ENCODE peak calls at places on chromosomes 2 and 18, in seven cellular contexts. E is IMR-90, X is neuronal stem cell, K is H9, B is mesenchymal stem cell, W is H1, C is trophoblast cell. J is an unnamed sample.

GRCh38 chr2:19256239-19256638 is 102.2 kb downstream of the OSR1 start:
- DNase-seq in E (peak), X (no peak), K (no peak), B (peak), W (no peak), C (no peak), J (no peak)

GRCh38 chr2:218273908-218274249 is 3.6 kb downstream of the PNKD start:
- DNase-seq in E (no peak), X (no peak), K (no peak), B (no peak), W (no peak), C (no peak), J (no peak)

GRCh38 chr18:33578371-33579146 is 540 bp downstream of the ASXL3 start:
- DNase-seq in E (no peak), X (peak), K (peak), B (peak), W (peak), C (no peak), J (peak)

GRCh38 chr2:96548558-96549465 is 12.3 kb downstream of the ARID5A start:
- DNase-seq in E (no peak), X (no peak), K (no peak), B (no peak), W (no peak), C (no peak), J (no peak)

GRCh38 chr18:9876867-9877654 is 8.7 kb upstream of the TXNDC2 start:
- DNase-seq in E (peak), X (no peak), K (no peak), B (peak), W (no peak), C (peak), J (peak)

GRCh38 chr18:8051388-8051787 is 484.3 kb downstream of the PTPRM start:
- DNase-seq in E (peak), X (no peak), K (no peak), B (no peak), W (no peak), C (no peak), J (no peak)

GRCh38 chr18:59876310-59876626 is 23.5 kb upstream of the PMAIP1 start:
- DNase-seq in E (no peak), X (no peak), K (no peak), B (no peak), W (no peak), C (no peak), J (no peak)

GRCh38 chr2:235508371-235509160 is 14.7 kb downstream of the AGAP1 start:
- DNase-seq in E (no peak), X (no peak), K (no peak), B (no peak), W (no peak), C (no peak), J (no peak)

GRCh38 chr2:39469807-39470206 is 32.7 kb upstream of the MAP4K3 start:
- DNase-seq in E (peak), X (peak), K (peak), B (peak), W (no peak), C (peak), J (peak)

GRCh38 chr2:217286833-217287232 is 427.0 kb upstream of the TNP1 start:
- DNase-seq in E (peak), X (no peak), K (no peak), B (peak), W (no peak), C (no peak), J (no peak)

GRCh38 chr2:113699048-113699447 is 57.4 kb downstream of the SLC35F5 start:
- DNase-seq in E (no peak), X (no peak), K (no peak), B (no peak), W (no peak), C (no peak), J (no peak)

GRCh38 chr2:74671479-74671878 is 17.4 kb downstream of the SEMA4F start:
- DNase-seq in E (peak), X (no peak), K (no peak), B (peak), W (no peak), C (no peak), J (no peak)

GRCh38 chr2:11585071-11585470 is 51.2 kb downstream of the GREB1 start:
- DNase-seq in E (no peak), X (no peak), K (no peak), B (no peak), W (no peak), C (no peak), J (no peak)

GRCh38 chr2:14634885-14635871 is 2.7 kb downstream of the LRATD1 start:
- DNase-seq in E (peak), X (peak), K (peak), B (peak), W (peak), C (peak), J (peak)

GRCh38 chr2:74890711-74891110 is 56.8 kb downstream of the HK2 start:
- DNase-seq in E (no peak), X (no peak), K (no peak), B (no peak), W (no peak), C (no peak), J (no peak)

GRCh38 chr2:102474785-102475184 is 1.8 kb downstream of the SLC9A4 start:
- DNase-seq in E (no peak), X (no peak), K (no peak), B (no peak), W (no peak), C (no peak), J (no peak)

GRCh38 chr2:18625563-18625962 is 36.2 kb upstream of the NT5C1B start:
- DNase-seq in E (no peak), X (no peak), K (no peak), B (no peak), W (no peak), C (no peak), J (no peak)

GRCh38 chr18:41703744-41704530 is 251.1 kb upstream of the PIK3C3 start:
- DNase-seq in E (peak), X (no peak), K (no peak), B (peak), W (no peak), C (no peak), J (peak)

GRCh38 chr2:202510911-202511310 is 123.9 kb upstream of the FAM117B start:
- DNase-seq in E (peak), X (no peak), K (no peak), B (no peak), W (no peak), C (no peak), J (no peak)

GRCh38 chr18:29147944-29148343 is 971.0 kb upstream of the CDH2 start:
- DNase-seq in E (peak), X (no peak), K (peak), B (peak), W (no peak), C (peak), J (peak)

GRCh38 chr2:99348173-99348572 is 11.0 kb downstream of the EIF5B start:
- DNase-seq in E (no peak), X (no peak), K (no peak), B (no peak), W (no peak), C (no peak), J (no peak)

GRCh38 chr2:199985625-199986207 is 30.3 kb downstream of the MAIP1 start:
- DNase-seq in E (peak), X (peak), K (peak), B (peak), W (peak), C (peak), J (peak)

GRCh38 chr2:215950009-215950408 is 63.3 kb downstream of the MREG start:
- DNase-seq in E (peak), X (no peak), K (no peak), B (peak), W (no peak), C (no peak), J (peak)

GRCh38 chr18:73975266-73975665 is 172.4 kb downstream of the FBXO15 start:
- DNase-seq in E (peak), X (no peak), K (no peak), B (peak), W (no peak), C (no peak), J (no peak)

GRCh38 chr18:57029761-57030160 is 117.1 kb upstream of the BOD1L2 start:
- DNase-seq in E (no peak), X (no peak), K (peak), B (no peak), W (no peak), C (no peak), J (peak)

GRCh38 chr2:182649316-182649715 is 66.7 kb upstream of the DNAJC10 start:
- DNase-seq in E (peak), X (peak), K (peak), B (peak), W (no peak), C (no peak), J (peak)

GRCh38 chr2:29596584-29596983 is 324.8 kb downstream of the ALK start:
- DNase-seq in E (no peak), X (no peak), K (no peak), B (no peak), W (no peak), C (no peak), J (no peak)

DNA sequence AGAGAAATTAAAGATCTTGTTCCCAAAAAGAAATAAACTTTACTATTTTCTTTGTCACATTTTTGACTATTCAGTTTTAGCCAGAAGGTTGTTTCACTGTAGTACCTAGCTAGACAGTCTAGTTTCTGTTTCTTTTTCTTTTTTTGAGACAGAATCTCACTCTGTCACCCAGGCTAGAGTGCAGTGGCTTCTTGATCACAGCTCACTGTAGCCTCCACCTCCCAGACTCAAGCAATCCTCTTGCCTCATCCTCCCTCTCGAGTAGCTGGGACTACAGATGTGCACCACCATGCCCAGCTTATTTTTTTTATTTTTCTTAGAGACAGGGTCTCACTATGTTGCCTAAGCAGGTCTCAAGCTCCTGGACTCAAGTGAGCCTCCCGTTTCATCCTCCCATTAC is 2.2 kb downstream of the RBM45 start:
- DNase-seq in E (no peak), X (no peak), K (no peak), B (no peak), W (no peak), C (no peak), J (no peak)
- H3K23ac ChIP-seq in E (no peak), X (no peak), K (no peak), B (no peak), W (no peak), C (no peak), J (no peak)

GRCh38 chr18:65786400-65786948 is 35.7 kb downstream of the CDH7 start:
- DNase-seq in E (no peak), X (no peak), K (no peak), B (no peak), W (no peak), C (no peak), J (peak)
- H3K23ac ChIP-seq in E (no peak), X (no peak), K (no peak), B (no peak), W (no peak), C (no peak), J (no peak)

GRCh38 chr2:157105372-157105771 is 152.1 kb upstream of the GALNT5 start:
- DNase-seq in E (no peak), X (no peak), K (no peak), B (no peak), W (no peak), C (no peak), J (no peak)
- H3K23ac ChIP-seq in E (no peak), X (no peak), K (no peak), B (no peak), W (no peak), C (no peak), J (no peak)

GRCh38 chr2:207067476-207067875 is 98.3 kb downstream of the KLF7 start:
- DNase-seq in E (no peak), X (no peak), K (no peak), B (peak), W (no peak), C (no peak), J (peak)

GRCh38 chr2:207066784-207067460 is 98.8 kb downstream of the KLF7 start:
- DNase-seq in E (no peak), X (no peak), K (no peak), B (peak), W (no peak), C (no peak), J (no peak)

GRCh38 chr2:207061181-207061580 is 104.6 kb downstream of the KLF7 start:
- DNase-seq in E (peak), X (no peak), K (no peak), B (no peak), W (no peak), C (no peak), J (no peak)

GRCh38 chr2:207066166-207066565 is 99.6 kb downstream of the KLF7 start:
- DNase-seq in E (no peak), X (no peak), K (no peak), B (no peak), W (no peak), C (no peak), J (no peak)

GRCh38 chr2:207064128-207064694 is 101.5 kb downstream of the KLF7 start:
- DNase-seq in E (no peak), X (no peak), K (no peak), B (no peak), W (no peak), C (no peak), J (no peak)
- H3K23ac ChIP-seq in E (no peak), X (no peak), K (no peak), B (no peak), W (no peak), C (no peak), J (no peak)

GRCh38 chr2:211823886-211824479 is 714.6 kb downstream of the ERBB4 start:
- DNase-seq in E (no peak), X (no peak), K (no peak), B (no peak), W (no peak), C (no peak), J (no peak)
- H3K23ac ChIP-seq in E (no peak), X (no peak), K (no peak), B (no peak), W (no peak), C (no peak), J (no peak)

GRCh38 chr2:8258406-8258805 is 423.4 kb upstream of the ID2 start:
- DNase-seq in E (no peak), X (no peak), K (no peak), B (no peak), W (no peak), C (no peak), J (no peak)

GRCh38 chr2:8254791-8255447 is 426.9 kb upstream of the ID2 start:
- DNase-seq in E (no peak), X (no peak), K (peak), B (no peak), W (no peak), C (no peak), J (peak)

GRCh38 chr2:8257502-8257901 is 424.4 kb upstream of the ID2 start:
- DNase-seq in E (no peak), X (no peak), K (peak), B (no peak), W (no peak), C (no peak), J (peak)

GRCh38 chr2:8255448-8255800 is 426.4 kb upstream of the ID2 start:
- DNase-seq in E (peak), X (no peak), K (peak), B (peak), W (no peak), C (no peak), J (peak)

GRCh38 chr2:8256888-8257287 is 425.0 kb upstream of the ID2 start:
- DNase-seq in E (no peak), X (no peak), K (no peak), B (no peak), W (no peak), C (no peak), J (no peak)
- H3K23ac ChIP-seq in E (no peak), X (no peak), K (no peak), B (no peak), W (no peak), C (no peak), J (no peak)

J was measured in mesendoderm.